ENCODE peak calls at places on chromosomes 13 and 19, in six cellular contexts. V is CD4-positive, alpha-beta T cell; Z is stimulated activated CD8-positive, alpha-beta memory T cell treated with anti-CD3 and anti-CD28 coated beads, Interleukin-15, amount 100 ng/mL, for 1 hour; I is naive thymus-derived CD8-positive, alpha-beta T cell; G is posterior cingulate gyrus; C is Calu3. T is an unnamed sample.

GRCh38 chr19:13085673-13086072 is 17.0 kb downstream of the LYL1 start:
- DNase-seq in Z (no peak), C (no peak), I (no peak), V (no peak), G (no peak), T (no peak)

GRCh38 chr19:29418106-29418684 is 107.6 kb upstream of the VSTM2B start:
- DNase-seq in V (no peak), C (no peak), Z (no peak), I (no peak), G (no peak), T (no peak)

GRCh38 chr19:1065606-1066109 is 1.3 kb upstream of the ARHGAP45 start:
- DNase-seq in C (peak), I (peak), Z (no peak), V (no peak), G (no peak), T (no peak)

GRCh38 chr13:77660841-77661250 is 36.6 kb upstream of the SLAIN1 start:
- DNase-seq in I (no peak), Z (no peak), C (no peak), V (no peak), G (peak), T (no peak)

GRCh38 chr13:24301911-24302310 is 7.5 kb upstream of the C1QTNF9 start:
- DNase-seq in I (no peak), V (no peak), G (no peak), C (no peak), Z (no peak), T (no peak)

GRCh38 chr19:10612515-10613119 is 12.7 kb upstream of the SLC44A2 start:
- DNase-seq in Z (no peak), I (no peak), C (peak), G (peak), V (no peak), T (no peak)

GRCh38 chr19:35995655-35995993 is 636 bp downstream of the SDHAF1 start:
- DNase-seq in C (peak), V (no peak), Z (no peak), G (peak), I (peak), T (peak)

GRCh38 chr19:45581576-45581975 is 3.0 kb downstream of the OPA3 start:
- DNase-seq in I (no peak), V (no peak), C (no peak), G (no peak), Z (no peak), T (no peak)

GRCh38 chr19:1262687-1263123 is 6.4 kb upstream of the CIRBP start:
- DNase-seq in Z (no peak), I (no peak), C (no peak), V (no peak), G (no peak), T (no peak)

GRCh38 chr13:38385152-38385891 is 35.7 kb downstream of the UFM1 start:
- DNase-seq in V (no peak), C (no peak), Z (no peak), G (no peak), I (no peak), T (no peak)

GRCh38 chr19:48815870-48816501 is 5.2 kb upstream of the BCAT2 start:
- DNase-seq in C (peak), I (no peak), Z (no peak), G (no peak), V (no peak), T (no peak)

GRCh38 chr13:53873558-53873957 is 844.9 kb downstream of the OLFM4 start:
- DNase-seq in C (no peak), G (no peak), I (peak), V (no peak), Z (no peak), T (peak)

GRCh38 chr19:12913011-12913561 is 6.0 kb downstream of the SYCE2 start:
- DNase-seq in V (no peak), G (peak), Z (no peak), C (no peak), I (no peak), T (no peak)

GRCh38 chr19:32168606-32169005 is 176.8 kb upstream of the ZNF507 start:
- DNase-seq in V (no peak), Z (no peak), G (no peak), I (no peak), C (no peak), T (no peak)

GRCh38 chr13:93368705-93369104 is 142.1 kb downstream of the GPC6 start:
- DNase-seq in C (no peak), G (no peak), V (no peak), I (no peak), Z (no peak), T (no peak)

GRCh38 chr13:104805346-104805745 is 1730.1 kb downstream of the EFNB2 start:
- DNase-seq in V (no peak), C (no peak), I (no peak), Z (no peak), G (no peak), T (no peak)

GRCh38 chr19:31892060-31892459 is 453.4 kb upstream of the ZNF507 start:
- DNase-seq in V (no peak), C (no peak), Z (no peak), G (no peak), I (no peak), T (no peak)

GRCh38 chr19:54572696-54573311 is 786 bp upstream of the LILRA2 start:
- DNase-seq in I (no peak), Z (no peak), V (no peak), C (no peak), G (no peak), T (no peak)

GRCh38 chr19:10800488-10800887 is 35.5 kb downstream of the TMED1 start:
- DNase-seq in C (no peak), V (no peak), G (peak), Z (no peak), I (no peak), T (no peak)

GRCh38 chr13:39132286-39132685 is 94.0 kb downstream of the NHLRC3 start:
- DNase-seq in Z (no peak), V (no peak), G (no peak), I (no peak), C (no peak), T (no peak)

GRCh38 chr13:32475403-32475802 is 47.5 kb upstream of the N4BP2L1 start:
- DNase-seq in Z (no peak), G (no peak), I (no peak), C (no peak), V (no peak), T (no peak)

GRCh38 chr13:40973409-40973808 is 45.7 kb downstream of the ELF1 start:
- DNase-seq in I (no peak), Z (no peak), C (no peak), G (no peak), V (no peak), T (no peak)

GRCh38 chr13:43981091-43981490 is 101.4 kb downstream of the LACC1 start:
- DNase-seq in C (no peak), V (no peak), Z (no peak), G (no peak), I (no peak), T (no peak)

GRCh38 chr13:98503175-98504028 is 73.5 kb downstream of the STK24 start:
- DNase-seq in V (no peak), Z (no peak), C (no peak), G (no peak), I (no peak), T (no peak)

GRCh38 chr13:29513002-29513980 is 82.2 kb downstream of the SLC7A1 start:
- DNase-seq in G (no peak), I (no peak), Z (no peak), V (no peak), C (no peak), T (no peak)

GRCh38 chr13:109509154-109509905 is 277.1 kb downstream of the IRS2 start:
- DNase-seq in G (no peak), V (no peak), C (no peak), I (no peak), Z (no peak), T (no peak)

GRCh38 chr19:49629659-49630058 is 10.3 kb downstream of the RRAS start:
- DNase-seq in G (no peak), C (no peak), V (no peak), I (no peak), Z (no peak), T (no peak)

GRCh38 chr19:20276011-20276738 is 109.2 kb downstream of the ZNF486 start:
- DNase-seq in V (no peak), G (no peak), Z (no peak), C (no peak), I (no peak), T (no peak)

GRCh38 chr19:12610540-12611360 is at the start of the genes ZNF490 and ZNF791:
- DNase-seq in I (peak), G (peak), V (peak), Z (peak), C (peak), T (peak)

GRCh38 chr13:36713842-36714241 is 40.0 kb downstream of the SERTM1 start:
- DNase-seq in V (no peak), G (no peak), I (no peak), Z (no peak), C (no peak), T (no peak)

GRCh38 chr19:850221-850978 is 1.7 kb upstream of the ELANE start:
- DNase-seq in V (no peak), Z (no peak), C (peak), G (no peak), I (no peak), T (no peak)

GRCh38 chr13:46136688-46137087 is 31.9 kb upstream of the CPB2 start:
- DNase-seq in C (no peak), Z (no peak), V (no peak), I (no peak), G (no peak), T (no peak)

GRCh38 chr13:22009500-22009899 is 338.6 kb downstream of the FGF9 start:
- DNase-seq in I (no peak), V (no peak), Z (no peak), G (no peak), C (no peak), T (no peak)

GRCh38 chr13:80000679-80001509 is 340.0 kb downstream of the SPRY2 start:
- DNase-seq in G (no peak), I (no peak), Z (no peak), V (no peak), C (no peak), T (no peak)

GRCh38 chr19:12767150-12767549 is 8.2 kb downstream of the HOOK2 start:
- DNase-seq in Z (no peak), I (no peak), C (no peak), G (no peak), V (no peak), T (no peak)

GRCh38 chr19:44588753-44589112 is 24.6 kb upstream of the IGSF23 start:
- DNase-seq in C (no peak), G (no peak), Z (no peak), I (no peak), V (no peak), T (no peak)

GRCh38 chr19:15122331-15123030 is 15.3 kb downstream of the SYDE1 start:
- DNase-seq in Z (no peak), C (no peak), G (no peak), I (no peak), V (no peak), T (no peak)

GRCh38 chr13:107864543-107865460 is 350.5 kb downstream of the LIG4 start:
- DNase-seq in I (no peak), G (no peak), Z (no peak), V (no peak), C (peak), T (no peak)

T was measured in NK-92 treated with Interleukin-12 subunit alpha and Interleukin-12 subunit beta, amount 100 ng/mL, for 24 hours.